ENCODE peak calls at places on chromosomes 13 and 19, in four cellular contexts. T is islet precursor cell, Z is A549, W is NCI-H2081 treated with DMSO at 0.1 percent for 48 hours. U is an unnamed sample.

GRCh38 chr13:103349664-103350063 is 283.4 kb upstream of the SLC10A2 start:
- DNase-seq in T (peak), Z (no peak), W (peak), U (no peak)

GRCh38 chr19:46976845-46977320 is 42.8 kb upstream of the NPAS1 start:
- DNase-seq in T (peak), Z (no peak), W (no peak), U (no peak)

GRCh38 chr13:102401305-102401704 is 543 bp downstream of the FGF14 start:
- DNase-seq in T (no peak), Z (no peak), W (no peak), U (no peak)

GRCh38 chr19:33998302-33998701 is 174.0 kb upstream of the LSM14A start:
- DNase-seq in T (no peak), Z (peak), W (no peak), U (no peak)

GRCh38 chr19:6997679-6998445 is 23.4 kb downstream of the MBD3L2B start:
- DNase-seq in T (no peak), Z (no peak), W (no peak), U (no peak)

GRCh38 chr13:60679928-60680693 is 283.1 kb downstream of the TDRD3 start:
- DNase-seq in T (no peak), Z (no peak), W (no peak), U (no peak)

GRCh38 chr19:1045247-1045603 is 5.3 kb downstream of the ABCA7 start:
- DNase-seq in T (peak), Z (peak), W (no peak), U (no peak)

GRCh38 chr19:16071072-16071691 is 5.1 kb upstream of the TPM4 start:
- DNase-seq in T (no peak), Z (no peak), W (no peak), U (no peak)

GRCh38 chr13:106610511-106610910 is 42.6 kb upstream of the ARGLU1 start:
- DNase-seq in T (no peak), Z (no peak), W (no peak), U (no peak)

GRCh38 chr19:9435279-9436268 is at the start of gene ZNF266:
- DNase-seq in T (peak), Z (peak), W (peak), U (peak)

GRCh38 chr19:23116802-23117571 is at the start of gene ZNF730:
- DNase-seq in T (peak), Z (no peak), W (peak), U (no peak)

GRCh38 chr13:48750588-48751383 is 97.1 kb downstream of the CYSLTR2 start:
- DNase-seq in T (no peak), Z (no peak), W (no peak), U (no peak)

GRCh38 chr13:51518847-51519246 is 65.4 kb upstream of the WDFY2 start:
- DNase-seq in T (no peak), Z (no peak), W (no peak), U (no peak)

GRCh38 chr13:35978607-35979316 is 152.4 kb downstream of the DCLK1 start:
- DNase-seq in T (no peak), Z (peak), W (peak), U (no peak)

GRCh38 chr13:106297283-106297682 is 238.2 kb downstream of the EFNB2 start:
- DNase-seq in T (no peak), Z (no peak), W (no peak), U (no peak)

GRCh38 chr13:77521595-77522367 is 13.7 kb upstream of the SCEL start:
- DNase-seq in T (peak), Z (peak), W (no peak), U (no peak)

GRCh38 chr19:35378356-35378755 is 7.5 kb downstream of the GPR42 start:
- DNase-seq in T (no peak), Z (no peak), W (no peak), U (no peak)

GRCh38 chr13:41137241-41137640 is 4.6 kb upstream of the KBTBD6 start:
- DNase-seq in T (no peak), Z (no peak), W (no peak), U (no peak)

GRCh38 chr19:10915511-10916091 is 12.8 kb downstream of the YIPF2 start:
- DNase-seq in T (peak), Z (no peak), W (no peak), U (no peak)

GRCh38 chr13:50209646-50210045 is 194.4 kb downstream of the KCNRG start:
- DNase-seq in T (no peak), Z (no peak), W (no peak), U (no peak)

GRCh38 chr19:14686411-14686810 is 3.4 kb upstream of the ZNF333 start:
- DNase-seq in T (no peak), Z (no peak), W (no peak), U (no peak)

GRCh38 chr13:34750078-34750703 is 191.9 kb upstream of the NBEA start:
- DNase-seq in T (peak), Z (no peak), W (no peak), U (peak)

GRCh38 chr19:48746738-48747575 is at the start of gene IZUMO1:
- DNase-seq in T (peak), Z (peak), W (no peak), U (peak)